ENCODE peak calls at places on chromosomes 12 and 14, in four cellular contexts. K is heart right ventricle; I is GM23338; Z is CD8-positive, alpha-beta T cell. H is an unnamed sample.

GRCh38 chr14:100062602-100063001 is 2.6 kb upstream of the EVL start:
- DNase-seq in Z (peak; percentile 41), K (no peak), I (no peak), H (no peak)

GRCh38 chr14:100728962-100729361 is 2.3 kb downstream of the DLK1 start:
- DNase-seq in I (no peak), K (no peak), Z (no peak), H (no peak)

GRCh38 chr14:69354383-69355154 is 43.5 kb downstream of the ERH start:
- DNase-seq in K (no peak), I (no peak), Z (peak; percentile 43), H (no peak)

GRCh38 chr12:42557586-42558172 is 31.9 kb downstream of the PRICKLE1 start:
- DNase-seq in K (peak; percentile 26), I (no peak), Z (no peak), H (no peak)

GRCh38 chr12:4734625-4735196 is 14.5 kb downstream of the GALNT8 start:
- DNase-seq in I (no peak), Z (no peak), K (no peak), H (no peak)

GRCh38 chr12:92038476-92038875 is 107.2 kb downstream of the BTG1 start:
- DNase-seq in Z (no peak), I (no peak), K (no peak), H (no peak)

GRCh38 chr14:53004976-53005375 is 54.1 kb upstream of the FERMT2 start:
- DNase-seq in I (no peak), K (no peak), Z (no peak), H (no peak)

GRCh38 chr14:51369814-51370213 is 129.8 kb downstream of the TMX1 start:
- DNase-seq in Z (no peak), K (no peak), I (peak; percentile 41), H (no peak)

GRCh38 chr12:10304161-10304574 is 3.5 kb upstream of the KLRD1 start:
- DNase-seq in I (no peak), K (no peak), Z (peak; percentile 21), H (no peak)

GRCh38 chr14:63899953-63900352 is 47.1 kb downstream of the SYNE2 start:
- DNase-seq in I (no peak), K (no peak), Z (no peak), H (no peak)

GRCh38 chr14:103538291-103539055 is 9.5 kb downstream of the TRMT61A start:
- DNase-seq in Z (no peak), K (peak; percentile 61), I (no peak), H (peak; percentile 50)

GRCh38 chr14:104517426-104517825 is 62.1 kb upstream of the C14orf180 start:
- DNase-seq in K (no peak), I (no peak), Z (no peak), H (no peak)

GRCh38 chr12:66235626-66236281 is 46.7 kb downstream of the IRAK3 start:
- DNase-seq in I (peak; percentile 25), K (no peak), Z (no peak), H (no peak)

GRCh38 chr14:54356172-54356571 is 40.6 kb upstream of the CDKN3 start:
- DNase-seq in K (no peak), I (no peak), Z (no peak), H (no peak)

GRCh38 chr14:29601559-29602109 is 326.0 kb downstream of the PRKD1 start:
- DNase-seq in I (no peak), Z (no peak), K (no peak), H (no peak)

DNA sequence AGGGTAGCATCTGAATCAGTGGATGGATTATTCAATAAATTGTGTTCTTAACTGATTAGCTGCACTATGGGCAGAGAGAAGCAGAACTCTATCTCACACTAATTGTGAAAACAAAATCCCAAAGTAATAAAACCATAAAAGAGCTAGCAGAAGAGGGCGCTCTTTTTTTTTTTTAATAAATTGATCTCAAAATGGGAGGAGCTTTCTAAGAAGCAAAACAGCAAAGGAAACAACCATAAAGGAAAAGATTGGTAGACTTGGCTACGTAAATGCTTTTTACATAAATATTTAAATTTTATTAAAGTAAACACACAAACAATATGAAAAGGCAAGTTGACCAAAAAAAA is 1.5 kb upstream of the TM7SF3 start:
- DNase-seq in K (no peak), I (peak; percentile 52), Z (no peak), H (no peak)
- H3K4me3 ChIP-seq in K (no peak overlapping the region), I (no peak overlapping the region), Z (no peak overlapping the region), H (no peak overlapping the region)

DNA sequence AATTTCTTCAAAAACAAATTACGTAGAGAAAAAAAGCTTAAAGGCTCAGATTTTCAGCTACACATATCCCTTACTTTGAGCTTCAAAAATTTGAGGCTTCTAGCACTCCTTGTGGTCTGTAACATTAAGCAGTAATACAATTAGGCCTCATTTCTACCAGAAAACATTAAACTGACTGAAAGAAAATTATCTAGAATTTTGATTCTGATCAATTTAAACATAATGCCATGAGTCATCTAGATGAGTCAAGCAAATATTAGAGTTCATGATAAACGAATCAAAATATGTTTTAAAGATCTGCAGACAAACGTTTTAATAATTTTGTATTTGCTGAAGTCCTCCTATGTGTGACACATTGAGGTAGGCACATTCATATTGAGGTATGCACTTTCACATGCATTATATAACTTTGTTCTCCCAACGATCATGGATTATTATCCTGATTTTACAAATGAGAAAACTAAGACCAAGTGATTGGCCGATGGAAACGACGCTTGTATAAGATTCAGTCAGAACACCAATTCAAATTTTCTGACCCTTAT is 4.3 kb downstream of the OSBPL8 start:
- DNase-seq in Z (no peak), K (no peak), I (no peak), H (no peak)
- H3K4me1 ChIP-seq in Z (peaks cover 71% of the 10 kb centered on the region), K (peaks cover 67% of the 10 kb centered on the region), I (peaks cover 34% of the 10 kb centered on the region), H (peaks cover 60% of the 10 kb centered on the region)

GRCh38 chr12:107441906-107442305 is 243.7 kb upstream of the PWP1 start:
- DNase-seq in Z (no peak), I (no peak), K (no peak), H (no peak)
- H3K4me3 ChIP-seq in Z (no peak overlapping the region), I (no peak overlapping the region), K (no peak overlapping the region), H (no peak overlapping the region)

DNA sequence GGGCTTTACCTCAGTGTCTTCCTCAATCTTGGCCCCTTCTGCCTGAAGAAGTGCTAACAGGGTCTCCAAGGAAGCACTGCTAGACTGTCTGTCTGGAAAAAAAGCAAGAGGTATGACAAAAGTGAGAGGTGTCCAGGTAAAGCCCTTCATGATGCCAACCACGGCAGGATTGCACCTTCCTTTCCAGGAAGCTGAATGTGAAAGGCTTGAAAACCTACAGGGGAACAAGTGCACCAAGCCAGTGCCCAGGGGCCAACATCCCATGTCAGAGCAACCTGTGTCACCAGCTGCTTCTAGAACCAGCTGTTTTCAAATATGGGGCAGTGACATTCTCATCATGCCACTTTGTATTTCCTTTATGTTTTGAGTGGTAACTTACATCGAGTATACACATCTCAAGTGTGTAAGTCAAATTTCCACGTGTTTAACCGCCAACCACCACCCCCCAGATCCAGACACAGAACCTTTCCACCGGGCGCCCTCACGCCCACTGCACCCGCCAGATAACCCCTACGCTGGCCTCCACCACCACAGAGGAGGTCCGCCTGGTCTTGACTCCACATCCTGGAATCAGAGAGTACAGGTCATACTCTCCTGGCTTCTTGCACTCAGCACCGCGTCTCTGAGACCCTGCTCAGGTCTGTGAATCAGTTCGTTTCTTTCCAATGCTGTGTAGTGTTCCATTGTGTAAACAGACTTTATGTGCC is 27.3 kb downstream of the VPS37B start:
- DNase-seq in I (no peak), K (no peak), Z (peak; percentile 7), H (no peak)
- H3K4me1 ChIP-seq in I (peaks cover 17% of the 10 kb centered on the region), K (peaks cover 93% of the 10 kb centered on the region), Z (peaks cover 34% of the 10 kb centered on the region), H (peaks cover 60% of the 10 kb centered on the region)

GRCh38 chr12:15782667-15783066 is 6.5 kb downstream of the EPS8 start:
- DNase-seq in K (no peak), Z (no peak), I (no peak), H (no peak)
- H3K4me3 ChIP-seq in K (peak overlapping the region; percentile 5), Z (no peak overlapping the region), I (no peak overlapping the region), H (no peak overlapping the region)

GRCh38 chr12:51872689-51872981 is 15.3 kb upstream of the ANKRD33 start:
- DNase-seq in I (no peak), K (no peak), Z (no peak), H (no peak)

GRCh38 chr12:51869490-51869865 is 18.4 kb upstream of the ANKRD33 start:
- DNase-seq in Z (no peak), I (peak; percentile 50), K (no peak), H (no peak)

GRCh38 chr12:51871918-51872688 is 15.8 kb upstream of the ANKRD33 start:
- DNase-seq in I (no peak), K (no peak), Z (no peak), H (peak; percentile 12)

GRCh38 chr12:51869931-51870330 is 18.0 kb upstream of the ANKRD33 start:
- DNase-seq in Z (no peak), K (no peak), I (no peak), H (no peak)

DNA sequence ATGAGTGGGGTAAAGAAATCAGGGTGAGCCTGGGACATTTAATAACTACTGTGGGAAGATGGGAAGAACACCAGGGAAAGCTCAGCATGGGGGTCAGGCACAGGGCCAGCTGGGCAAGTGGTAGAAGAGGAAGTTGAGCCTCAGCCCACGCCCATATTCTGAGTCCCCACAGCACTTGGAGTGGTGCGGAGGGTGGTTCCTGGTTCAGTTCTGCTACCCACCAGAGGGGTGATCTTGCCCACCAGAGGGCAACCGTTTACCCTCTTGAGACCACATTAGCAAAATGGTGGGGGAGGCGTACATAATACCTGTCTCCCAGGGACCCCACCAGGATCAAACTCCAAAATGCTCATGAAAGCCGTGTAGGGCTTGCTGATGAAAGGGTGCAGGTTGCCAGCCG is 16.8 kb upstream of the ANKRD33 start:
- DNase-seq in I (no peak), Z (no peak), K (no peak), H (peak; percentile 60)
- H3K4me1 ChIP-seq in I (peaks cover 40% of the 10 kb centered on the region), Z (peaks cover 6% of the 10 kb centered on the region), K (peaks cover 23% of the 10 kb centered on the region), H (no peaks in the 10 kb centered on the region)

GRCh38 chr12:52025301-52026172 is 18.8 kb downstream of the TAMALIN start:
- DNase-seq in Z (peak; percentile 81), K (peak; percentile 88), I (peak; percentile 93), H (peak; percentile 92)

GRCh38 chr12:52026267-52026666 is 19.5 kb downstream of the TAMALIN start:
- DNase-seq in I (no peak), Z (no peak), K (no peak), H (no peak)

GRCh38 chr12:52023182-52023975 is 16.6 kb downstream of the TAMALIN start:
- DNase-seq in I (peak; percentile 86), Z (peak; percentile 91), K (peak; percentile 86), H (peak; percentile 92)

GRCh38 chr12:52022841-52023181 is 16.1 kb downstream of the TAMALIN start:
- DNase-seq in K (no peak), I (peak; percentile 67), Z (no peak), H (no peak)

GRCh38 chr12:52023976-52024688 is 17.4 kb downstream of the TAMALIN start:
- DNase-seq in Z (no peak), K (no peak), I (no peak), H (no peak)
- H3K4me3 ChIP-seq in Z (peak overlapping the region; percentile 66), K (peak overlapping the region; percentile 59), I (peak overlapping the region; percentile 73), H (peak overlapping the region; percentile 61)

GRCh38 chr12:116055895-116056607 is 221.4 kb downstream of the MED13L start:
- DNase-seq in I (no peak), K (no peak), Z (no peak), H (no peak)

GRCh38 chr12:116054280-116054679 is 223.2 kb downstream of the MED13L start:
- DNase-seq in I (no peak), K (no peak), Z (no peak), H (no peak)

GRCh38 chr12:116059901-116060300 is 217.6 kb downstream of the MED13L start:
- DNase-seq in K (no peak), Z (no peak), I (no peak), H (no peak)

GRCh38 chr12:116058574-116058973 is 218.9 kb downstream of the MED13L start:
- DNase-seq in K (no peak), Z (no peak), I (no peak), H (no peak)

GRCh38 chr12:116057356-116057755 is 220.1 kb downstream of the MED13L start:
- DNase-seq in I (no peak), Z (no peak), K (no peak), H (no peak)
- H3K4me1 ChIP-seq in I (no peaks in the 10 kb centered on the region), Z (peaks cover 25% of the 10 kb centered on the region), K (peaks cover 39% of the 10 kb centered on the region), H (peaks cover 42% of the 10 kb centered on the region)

GRCh38 chr12:108516511-108517275 is 1.6 kb downstream of the FICD start:
- DNase-seq in K (no peak), Z (no peak), I (peak; percentile 35), H (no peak)
- H3K4me3 ChIP-seq in K (no peak overlapping the region), Z (no peak overlapping the region), I (peak overlapping the region; percentile 91), H (no peak overlapping the region)